ENCODE peak calls at places on chromosomes 3 and 15, in four cellular contexts. U, N, T and J are unnamed samples.
A peak's percentile ranks its signal among the peaks of the same experiment; 100 is the strongest.

GRCh38 chr3:43503067-43503728 is 118.6 kb downstream of the ANO10 start:
- DNase-seq in U (no peak), T (no peak), N (no peak), J (no peak)

GRCh38 chr3:176699307-176699706 is 498.0 kb downstream of the TBL1XR1 start:
- DNase-seq in N (no peak), U (no peak), T (no peak), J (no peak)

GRCh38 chr3:55330756-55331155 is 156.3 kb downstream of the WNT5A start:
- DNase-seq in U (no peak), T (no peak), N (no peak), J (no peak)

GRCh38 chr3:152205097-152205593 is 63.6 kb upstream of the MBNL1 start:
- DNase-seq in N (no peak), T (no peak), U (no peak), J (no peak)

GRCh38 chr15:74245342-74245931 is 9.3 kb downstream of the CCDC33 start:
- DNase-seq in N (no peak), T (no peak), U (no peak), J (no peak)

GRCh38 chr3:169227911-169228310 is 435.6 kb downstream of the MECOM start:
- DNase-seq in U (no peak), N (no peak), T (no peak), J (no peak)

GRCh38 chr3:23129817-23130216 is 73.3 kb upstream of the UBE2E2 start:
- DNase-seq in T (no peak), U (no peak), N (no peak), J (no peak)

GRCh38 chr3:138265745-138266144 is 63.9 kb downstream of the NME9 start:
- DNase-seq in N (no peak), U (no peak), T (no peak), J (no peak)

GRCh38 chr15:36066757-36067156 is 512.7 kb upstream of the CDIN1 start:
- DNase-seq in T (no peak), N (no peak), U (no peak), J (no peak)

GRCh38 chr3:117217837-117218236 is 508.3 kb downstream of the TUSC7 start:
- DNase-seq in N (no peak), U (no peak), T (no peak), J (no peak)

GRCh38 chr15:72285927-72286516 is 13.7 kb upstream of the PARP6 start:
- DNase-seq in T (peak; percentile 48), U (no peak), N (no peak), J (no peak)

GRCh38 chr15:47715856-47716445 is 1.4 kb upstream of the SEMA6D start:
- DNase-seq in N (no peak), U (no peak), T (no peak), J (peak; percentile 71)

GRCh38 chr3:105424412-105425152 is 57.9 kb downstream of the ALCAM start:
- DNase-seq in T (no peak), U (no peak), N (no peak), J (no peak)

GRCh38 chr3:79367066-79367465 is 400.7 kb downstream of the ROBO1 start:
- DNase-seq in T (no peak), U (no peak), N (no peak), J (no peak)

GRCh38 chr3:52291508-52292181 is 4.0 kb downstream of the GLYCTK start:
- DNase-seq in T (peak; percentile 41), N (no peak), U (no peak), J (no peak)

GRCh38 chr3:34102290-34102689 is 303.9 kb downstream of the PDCD6IP start:
- DNase-seq in N (no peak), U (no peak), T (no peak), J (no peak)

DNA sequence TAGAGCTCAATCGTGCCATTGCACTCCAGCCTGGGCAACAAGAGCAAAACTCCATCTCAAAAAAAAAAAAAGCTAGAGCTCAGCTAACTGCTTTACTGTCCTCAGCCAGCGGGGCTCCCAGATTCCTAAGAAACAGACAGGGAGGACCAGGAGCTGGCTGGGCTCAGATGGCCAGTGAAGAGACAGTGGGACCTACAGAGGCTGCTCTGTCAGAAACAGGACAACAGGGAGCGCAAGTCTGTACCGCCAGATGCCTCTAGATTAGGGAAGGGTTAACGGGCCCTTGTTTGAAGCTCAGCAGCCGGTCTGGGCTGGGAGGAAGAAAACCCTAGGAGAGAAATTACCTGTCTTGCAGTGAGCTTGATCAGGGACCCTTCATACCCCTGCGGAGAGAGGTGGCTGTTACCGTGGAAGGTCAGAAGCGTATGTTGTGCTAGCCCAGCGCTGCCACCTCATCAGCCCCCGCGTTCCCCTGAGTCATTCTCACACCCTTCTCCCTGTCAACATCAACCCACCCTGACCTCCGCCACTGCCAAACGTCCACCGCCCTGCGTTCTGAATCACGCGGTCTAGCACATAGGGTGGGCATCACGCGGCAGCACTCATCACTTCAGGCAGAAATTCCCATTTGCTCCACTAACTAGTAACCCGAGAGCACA is 25.3 kb downstream of the RBPMS2 start:
- DNase-seq in T (no peak), N (peak; percentile 84), U (peak; percentile 76), J (no peak)
- H3K36me3 ChIP-seq in T (no peaks in the 10 kb centered on the region), N (peaks cover 11% of the 10 kb centered on the region), U (no peaks in the 10 kb centered on the region), J (no peaks in the 10 kb centered on the region)

GRCh38 chr15:90062023-90062728 is 40.1 kb downstream of the IDH2 start:
- DNase-seq in N (no peak), U (peak; percentile 74), T (peak; percentile 91), J (no peak)

GRCh38 chr15:90062729-90063684 is 39.3 kb downstream of the IDH2 start:
- DNase-seq in U (peak; percentile 63), T (no peak), N (no peak), J (no peak)

GRCh38 chr15:90058308-90058707 is 44.0 kb downstream of the IDH2 start:
- DNase-seq in T (no peak), N (no peak), U (no peak), J (no peak)

GRCh38 chr15:90060797-90061196 is 41.5 kb downstream of the IDH2 start:
- DNase-seq in U (no peak), T (no peak), N (no peak), J (no peak)

GRCh38 chr15:90059208-90059985 is 42.9 kb downstream of the IDH2 start:
- DNase-seq in N (peak; percentile 86), T (peak; percentile 88), U (peak; percentile 89), J (peak; percentile 85)
- H3K4me1 ChIP-seq in N (no peaks in the 10 kb centered on the region), T (peaks cover 46% of the 10 kb centered on the region), U (peaks cover 50% of the 10 kb centered on the region), J (no peaks in the 10 kb centered on the region)

GRCh38 chr15:68317281-68318007 is 39.9 kb downstream of the FEM1B start:
- DNase-seq in T (no peak), U (no peak), N (peak; percentile 58), J (peak; percentile 60)

GRCh38 chr15:68315035-68315434 is 37.5 kb downstream of the FEM1B start:
- DNase-seq in U (no peak), N (no peak), T (no peak), J (no peak)

GRCh38 chr15:68315495-68316007 is 38.0 kb downstream of the FEM1B start:
- DNase-seq in U (no peak), T (no peak), N (peak; percentile 59), J (peak; percentile 58)

GRCh38 chr15:68314563-68314962 is 37.0 kb downstream of the FEM1B start:
- DNase-seq in N (peak; percentile 66), T (no peak), U (no peak), J (no peak)

DNA sequence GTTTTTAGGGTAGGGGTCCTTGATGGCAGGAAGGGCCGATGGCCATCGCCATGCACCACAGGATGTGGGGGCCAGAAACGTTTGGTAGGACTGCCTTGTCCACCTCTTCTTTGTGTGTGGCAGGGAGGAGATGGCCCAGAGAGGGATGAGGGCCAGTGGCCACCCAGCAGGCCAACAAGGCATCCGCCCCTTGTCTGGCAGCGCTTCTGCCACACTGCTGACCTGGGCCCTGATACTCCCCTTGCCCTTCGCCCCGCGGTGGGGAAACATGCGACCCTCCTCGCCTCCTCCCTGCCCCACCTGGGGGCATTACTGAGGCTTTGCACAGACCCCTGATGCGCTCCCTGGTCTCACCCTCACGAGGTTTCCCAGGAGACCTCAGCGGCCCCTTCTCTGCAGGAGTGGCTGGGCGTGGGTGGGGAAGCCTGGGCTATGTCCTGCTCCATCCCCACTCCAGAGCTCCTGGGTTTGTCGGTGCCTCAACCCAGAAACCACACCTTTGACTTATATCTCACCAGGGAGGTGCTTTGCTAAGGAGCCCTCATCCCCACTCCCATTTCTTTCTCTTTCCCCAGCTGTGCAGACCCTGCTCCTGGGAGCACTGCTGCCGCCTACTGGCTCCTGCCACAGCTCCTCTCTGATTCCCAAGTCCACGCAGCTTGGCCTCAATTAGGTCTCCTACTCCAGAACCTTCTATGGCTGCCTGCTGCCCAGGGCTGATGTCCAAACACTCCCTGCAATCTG is 38.7 kb downstream of the FEM1B start:
- DNase-seq in U (peak; percentile 57), N (peak; percentile 65), T (no peak), J (no peak)
- H3K27ac ChIP-seq in U (no peak overlapping the region), N (peak overlapping the region; percentile 79), T (no peak overlapping the region), J (peak overlapping the region; percentile 84)

GRCh38 chr3:12906916-12907290 is 65.5 kb upstream of the RPL32 start:
- DNase-seq in T (no peak), N (no peak), U (no peak), J (no peak)

GRCh38 chr3:12907296-12907695 is 65.9 kb upstream of the RPL32 start:
- DNase-seq in N (no peak), U (peak; percentile 47), T (no peak), J (no peak)

GRCh38 chr3:12904951-12905315 is 63.6 kb upstream of the RPL32 start:
- DNase-seq in U (peak; percentile 36), T (no peak), N (no peak), J (no peak)

GRCh38 chr3:12905316-12906071 is 64.1 kb upstream of the RPL32 start:
- DNase-seq in N (no peak), U (peak; percentile 61), T (no peak), J (no peak)

GRCh38 chr3:12906141-12906915 is 65.0 kb upstream of the RPL32 start:
- DNase-seq in T (no peak), N (no peak), U (peak; percentile 56), J (no peak)
- H3K36me3 ChIP-seq in T (peaks cover 6% of the 10 kb centered on the region), N (peaks cover 83% of the 10 kb centered on the region), U (peaks cover 27% of the 10 kb centered on the region), J (peaks cover 78% of the 10 kb centered on the region)

DNA sequence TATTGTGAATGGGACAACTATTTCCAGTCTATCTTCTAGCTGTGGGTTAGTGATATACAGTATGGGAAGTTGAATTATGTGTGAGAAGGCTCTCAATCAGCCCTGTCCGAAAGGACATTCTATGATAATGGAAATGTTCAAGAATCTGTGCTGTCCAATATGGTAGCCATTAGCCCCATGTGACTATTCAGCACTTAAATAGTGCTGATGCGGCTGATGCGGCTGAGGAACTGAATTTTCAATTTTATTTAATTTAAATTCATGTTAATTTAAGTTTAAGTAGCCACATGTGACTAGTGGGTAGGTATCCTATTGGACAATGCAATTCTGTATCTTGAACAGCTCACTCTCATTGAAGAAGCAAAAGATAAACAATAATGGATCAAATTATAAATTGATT is 98.5 kb downstream of the MYLK start:
- DNase-seq in T (no peak), U (no peak), N (no peak), J (no peak)
- H3K4me1 ChIP-seq in T (peaks cover 16% of the 10 kb centered on the region), U (peaks cover 4% of the 10 kb centered on the region), N (no peaks in the 10 kb centered on the region), J (peaks cover 28% of the 10 kb centered on the region)